ENCODE peak calls at places on chromosome 20, in six cellular contexts. One of them, this sample, is unnamed.

GRCh38 chr20:45097485-45098095 is 3.3 kb downstream of the KCNS1 start:
- DNase-seq in RWPE1: peak; percentile 38
- DNase-seq in activated T-cell treated with anti-CD3 and anti-CD28 coated beads for 1 hour: no peak
- DNase-seq in A549: peak; percentile 32
- DNase-seq in Daoy: no peak
- DNase-seq in T-helper 17 cell: no peak
- DNase-seq in this sample: no peak

GRCh38 chr20:53923745-53924369 is 146.5 kb downstream of the BCAS1 start:
- DNase-seq in RWPE1: no peak
- DNase-seq in A549: no peak
- DNase-seq in activated T-cell treated with anti-CD3 and anti-CD28 coated beads for 1 hour: no peak
- DNase-seq in T-helper 17 cell: no peak
- DNase-seq in Daoy: no peak
- DNase-seq in this sample: no peak

GRCh38 chr20:40103420-40103819 is 585.6 kb downstream of the MAFB start:
- DNase-seq in T-helper 17 cell: no peak
- DNase-seq in RWPE1: no peak
- DNase-seq in activated T-cell treated with anti-CD3 and anti-CD28 coated beads for 1 hour: no peak
- DNase-seq in Daoy: no peak
- DNase-seq in A549: no peak
- DNase-seq in this sample: no peak

GRCh38 chr20:46173652-46174468 is 55.7 kb downstream of the CD40 start:
- DNase-seq in T-helper 17 cell: no peak
- DNase-seq in activated T-cell treated with anti-CD3 and anti-CD28 coated beads for 1 hour: no peak
- DNase-seq in A549: no peak
- DNase-seq in RWPE1: no peak
- DNase-seq in Daoy: no peak
- DNase-seq in this sample: no peak

GRCh38 chr20:23228912-23229311 is 121.7 kb upstream of the NXT1 start:
- DNase-seq in T-helper 17 cell: no peak
- DNase-seq in A549: no peak
- DNase-seq in activated T-cell treated with anti-CD3 and anti-CD28 coated beads for 1 hour: no peak
- DNase-seq in Daoy: peak; percentile 75
- DNase-seq in RWPE1: no peak
- DNase-seq in this sample: no peak

GRCh38 chr20:61727761-61728160 is 337.9 kb downstream of the TAF4 start:
- DNase-seq in A549: no peak
- DNase-seq in Daoy: no peak
- DNase-seq in activated T-cell treated with anti-CD3 and anti-CD28 coated beads for 1 hour: no peak
- DNase-seq in RWPE1: no peak
- DNase-seq in T-helper 17 cell: no peak
- DNase-seq in this sample: no peak

GRCh38 chr20:38021373-38021772 is 11.9 kb downstream of the TTI1 start:
- DNase-seq in T-helper 17 cell: no peak
- DNase-seq in A549: no peak
- DNase-seq in RWPE1: no peak
- DNase-seq in Daoy: no peak
- DNase-seq in activated T-cell treated with anti-CD3 and anti-CD28 coated beads for 1 hour: no peak
- DNase-seq in this sample: peak; percentile 71

GRCh38 chr20:7180261-7181045 is 413.0 kb downstream of the BMP2 start:
- DNase-seq in Daoy: no peak
- DNase-seq in RWPE1: peak; percentile 68
- DNase-seq in activated T-cell treated with anti-CD3 and anti-CD28 coated beads for 1 hour: no peak
- DNase-seq in A549: no peak
- DNase-seq in T-helper 17 cell: no peak
- DNase-seq in this sample: peak; percentile 70

GRCh38 chr20:24781061-24781980 is 167.7 kb upstream of the CST7 start:
- DNase-seq in activated T-cell treated with anti-CD3 and anti-CD28 coated beads for 1 hour: no peak
- DNase-seq in T-helper 17 cell: no peak
- DNase-seq in A549: peak; percentile 51
- DNase-seq in RWPE1: peak; percentile 55
- DNase-seq in Daoy: no peak
- DNase-seq in this sample: peak; percentile 68

GRCh38 chr20:10433623-10434466 is at the start of gene MKKS:
- DNase-seq in A549: peak; percentile 95
- DNase-seq in activated T-cell treated with anti-CD3 and anti-CD28 coated beads for 1 hour: peak; percentile 76
- DNase-seq in RWPE1: peak; percentile 80
- DNase-seq in Daoy: peak; percentile 92
- DNase-seq in T-helper 17 cell: peak; percentile 83
- DNase-seq in this sample: peak; percentile 90

GRCh38 chr20:15022921-15023320 is 685.5 kb upstream of the FLRT3 start:
- DNase-seq in RWPE1: no peak
- DNase-seq in activated T-cell treated with anti-CD3 and anti-CD28 coated beads for 1 hour: no peak
- DNase-seq in T-helper 17 cell: no peak
- DNase-seq in A549: no peak
- DNase-seq in Daoy: no peak
- DNase-seq in this sample: peak; percentile 71

GRCh38 chr20:25321262-25321831 is 69.3 kb downstream of the ABHD12 start:
- DNase-seq in T-helper 17 cell: no peak
- DNase-seq in RWPE1: no peak
- DNase-seq in A549: no peak
- DNase-seq in Daoy: no peak
- DNase-seq in activated T-cell treated with anti-CD3 and anti-CD28 coated beads for 1 hour: no peak
- DNase-seq in this sample: no peak

GRCh38 chr20:55004044-55004443 is 528.7 kb downstream of the DOK5 start:
- DNase-seq in activated T-cell treated with anti-CD3 and anti-CD28 coated beads for 1 hour: no peak
- DNase-seq in A549: no peak
- DNase-seq in T-helper 17 cell: no peak
- DNase-seq in RWPE1: no peak
- DNase-seq in Daoy: no peak
- DNase-seq in this sample: no peak

GRCh38 chr20:61321481-61321880 is 69.4 kb downstream of the CDH4 start:
- DNase-seq in Daoy: no peak
- DNase-seq in T-helper 17 cell: no peak
- DNase-seq in activated T-cell treated with anti-CD3 and anti-CD28 coated beads for 1 hour: no peak
- DNase-seq in RWPE1: no peak
- DNase-seq in A549: no peak
- DNase-seq in this sample: no peak

GRCh38 chr20:53866787-53867740 is 203.3 kb downstream of the BCAS1 start:
- DNase-seq in Daoy: peak; percentile 39
- DNase-seq in A549: no peak
- DNase-seq in T-helper 17 cell: no peak
- DNase-seq in RWPE1: no peak
- DNase-seq in activated T-cell treated with anti-CD3 and anti-CD28 coated beads for 1 hour: no peak
- DNase-seq in this sample: peak; percentile 55

GRCh38 chr20:20743511-20744169 is 31.2 kb upstream of the RALGAPA2 start:
- DNase-seq in RWPE1: no peak
- DNase-seq in A549: no peak
- DNase-seq in activated T-cell treated with anti-CD3 and anti-CD28 coated beads for 1 hour: no peak
- DNase-seq in Daoy: no peak
- DNase-seq in T-helper 17 cell: no peak
- DNase-seq in this sample: no peak

GRCh38 chr20:50450961-50451752 is 59.0 kb upstream of the PTPN1 start:
- DNase-seq in RWPE1: no peak
- DNase-seq in A549: peak; percentile 57
- DNase-seq in Daoy: peak; percentile 30
- DNase-seq in activated T-cell treated with anti-CD3 and anti-CD28 coated beads for 1 hour: no peak
- DNase-seq in T-helper 17 cell: no peak
- DNase-seq in this sample: no peak

GRCh38 chr20:52246366-52246765 is 54.8 kb upstream of the ZFP64 start:
- DNase-seq in T-helper 17 cell: no peak
- DNase-seq in Daoy: no peak
- DNase-seq in RWPE1: no peak
- DNase-seq in A549: no peak
- DNase-seq in activated T-cell treated with anti-CD3 and anti-CD28 coated beads for 1 hour: no peak
- DNase-seq in this sample: no peak

GRCh38 chr20:32685541-32686529 is 12.1 kb upstream of the C20orf203 start:
- DNase-seq in activated T-cell treated with anti-CD3 and anti-CD28 coated beads for 1 hour: no peak
- DNase-seq in A549: no peak
- DNase-seq in T-helper 17 cell: no peak
- DNase-seq in RWPE1: peak; percentile 82
- DNase-seq in Daoy: peak; percentile 24
- DNase-seq in this sample: no peak

GRCh38 chr20:63306673-63307537 is 13.9 kb downstream of the COL20A1 start:
- DNase-seq in RWPE1: no peak
- DNase-seq in Daoy: no peak
- DNase-seq in activated T-cell treated with anti-CD3 and anti-CD28 coated beads for 1 hour: no peak
- DNase-seq in A549: no peak
- DNase-seq in T-helper 17 cell: no peak
- DNase-seq in this sample: no peak

GRCh38 chr20:32911355-32911754 is 52.6 kb downstream of the EFCAB8 start:
- DNase-seq in T-helper 17 cell: no peak
- DNase-seq in A549: no peak
- DNase-seq in RWPE1: no peak
- DNase-seq in Daoy: no peak
- DNase-seq in activated T-cell treated with anti-CD3 and anti-CD28 coated beads for 1 hour: no peak
- DNase-seq in this sample: no peak

GRCh38 chr20:61436674-61437279 is 184.7 kb downstream of the CDH4 start:
- DNase-seq in A549: peak; percentile 32
- DNase-seq in activated T-cell treated with anti-CD3 and anti-CD28 coated beads for 1 hour: no peak
- DNase-seq in T-helper 17 cell: no peak
- DNase-seq in Daoy: peak; percentile 95
- DNase-seq in RWPE1: peak; percentile 96
- DNase-seq in this sample: no peak

GRCh38 chr20:4902788-4903187 is 98.5 kb downstream of the SLC23A2 start:
- DNase-seq in RWPE1: no peak
- DNase-seq in activated T-cell treated with anti-CD3 and anti-CD28 coated beads for 1 hour: no peak
- DNase-seq in Daoy: no peak
- DNase-seq in A549: no peak
- DNase-seq in T-helper 17 cell: no peak
- DNase-seq in this sample: no peak

GRCh38 chr20:38150595-38151170 is 14.4 kb downstream of the TGM2 start:
- DNase-seq in Daoy: no peak
- DNase-seq in RWPE1: no peak
- DNase-seq in T-helper 17 cell: no peak
- DNase-seq in A549: no peak
- DNase-seq in activated T-cell treated with anti-CD3 and anti-CD28 coated beads for 1 hour: no peak
- DNase-seq in this sample: no peak

GRCh38 chr20:15047100-15047499 is 709.7 kb upstream of the FLRT3 start:
- DNase-seq in activated T-cell treated with anti-CD3 and anti-CD28 coated beads for 1 hour: no peak
- DNase-seq in T-helper 17 cell: no peak
- DNase-seq in Daoy: no peak
- DNase-seq in RWPE1: no peak
- DNase-seq in A549: no peak
- DNase-seq in this sample: no peak

GRCh38 chr20:1995531-1996310 is 1.9 kb upstream of the PDYN start:
- DNase-seq in T-helper 17 cell: no peak
- DNase-seq in activated T-cell treated with anti-CD3 and anti-CD28 coated beads for 1 hour: no peak
- DNase-seq in RWPE1: no peak
- DNase-seq in A549: no peak
- DNase-seq in Daoy: no peak
- DNase-seq in this sample: no peak

GRCh38 chr20:11976966-11977365 is 59.3 kb downstream of the BTBD3 start:
- DNase-seq in A549: no peak
- DNase-seq in activated T-cell treated with anti-CD3 and anti-CD28 coated beads for 1 hour: no peak
- DNase-seq in T-helper 17 cell: no peak
- DNase-seq in Daoy: no peak
- DNase-seq in RWPE1: no peak
- DNase-seq in this sample: peak; percentile 20

GRCh38 chr20:24157213-24157612 is 168.6 kb upstream of the GGTLC1 start:
- DNase-seq in Daoy: no peak
- DNase-seq in RWPE1: no peak
- DNase-seq in T-helper 17 cell: no peak
- DNase-seq in A549: no peak
- DNase-seq in activated T-cell treated with anti-CD3 and anti-CD28 coated beads for 1 hour: no peak
- DNase-seq in this sample: no peak

GRCh38 chr20:33442136-33443005 is 1.2 kb downstream of the SNTA1 start:
- DNase-seq in A549: no peak
- DNase-seq in Daoy: no peak
- DNase-seq in RWPE1: no peak
- DNase-seq in activated T-cell treated with anti-CD3 and anti-CD28 coated beads for 1 hour: no peak
- DNase-seq in T-helper 17 cell: no peak
- DNase-seq in this sample: no peak

GRCh38 chr20:9515211-9515580 is 806 bp downstream of the LAMP5 start:
- DNase-seq in Daoy: no peak
- DNase-seq in activated T-cell treated with anti-CD3 and anti-CD28 coated beads for 1 hour: no peak
- DNase-seq in RWPE1: no peak
- DNase-seq in T-helper 17 cell: no peak
- DNase-seq in A549: no peak
- DNase-seq in this sample: no peak

GRCh38 chr20:4095639-4096038 is 80.3 kb upstream of the RNF24 start:
- DNase-seq in activated T-cell treated with anti-CD3 and anti-CD28 coated beads for 1 hour: no peak
- DNase-seq in T-helper 17 cell: no peak
- DNase-seq in RWPE1: no peak
- DNase-seq in A549: no peak
- DNase-seq in Daoy: no peak
- DNase-seq in this sample: no peak

GRCh38 chr20:7196481-7196880 is 429.0 kb downstream of the BMP2 start:
- DNase-seq in RWPE1: no peak
- DNase-seq in A549: no peak
- DNase-seq in activated T-cell treated with anti-CD3 and anti-CD28 coated beads for 1 hour: no peak
- DNase-seq in T-helper 17 cell: no peak
- DNase-seq in Daoy: no peak
- DNase-seq in this sample: peak; percentile 42

GRCh38 chr20:35012227-35013069 is 56.8 kb downstream of the MYH7B start:
- DNase-seq in RWPE1: no peak
- DNase-seq in Daoy: no peak
- DNase-seq in activated T-cell treated with anti-CD3 and anti-CD28 coated beads for 1 hour: no peak
- DNase-seq in A549: no peak
- DNase-seq in T-helper 17 cell: no peak
- DNase-seq in this sample: no peak

GRCh38 chr20:49570161-49570827 is 2.4 kb upstream of the PTGIS start:
- DNase-seq in RWPE1: no peak
- DNase-seq in A549: no peak
- DNase-seq in activated T-cell treated with anti-CD3 and anti-CD28 coated beads for 1 hour: no peak
- DNase-seq in Daoy: no peak
- DNase-seq in T-helper 17 cell: no peak
- DNase-seq in this sample: no peak

GRCh38 chr20:2273634-2274302 is 22.0 kb upstream of the TGM3 start:
- DNase-seq in A549: no peak
- DNase-seq in Daoy: no peak
- DNase-seq in T-helper 17 cell: no peak
- DNase-seq in activated T-cell treated with anti-CD3 and anti-CD28 coated beads for 1 hour: no peak
- DNase-seq in RWPE1: no peak
- DNase-seq in this sample: no peak

GRCh38 chr20:3229798-3230197 is 9.2 kb downstream of the SLC4A11 start:
- DNase-seq in A549: no peak
- DNase-seq in activated T-cell treated with anti-CD3 and anti-CD28 coated beads for 1 hour: no peak
- DNase-seq in RWPE1: no peak
- DNase-seq in T-helper 17 cell: no peak
- DNase-seq in Daoy: no peak
- DNase-seq in this sample: no peak

GRCh38 chr20:13363473-13363872 is 142.4 kb downstream of the ISM1 start:
- DNase-seq in Daoy: no peak
- DNase-seq in A549: no peak
- DNase-seq in activated T-cell treated with anti-CD3 and anti-CD28 coated beads for 1 hour: no peak
- DNase-seq in T-helper 17 cell: no peak
- DNase-seq in RWPE1: no peak
- DNase-seq in this sample: no peak